ENCODE peak calls at places on chromosome 6, in seven cellular contexts. One of them, this sample, is unnamed.

GRCh38 chr6:52726741-52727535 is 36.3 kb downstream of the GSTA2 start:
- DNase-seq in NCI-H460: no peak
- DNase-seq in A673: no peak
- DNase-seq in iPS-NIHi11: no peak
- DNase-seq in stimulated activated CD4-positive, alpha-beta T cell treated with anti-CD3 and anti-CD28 coated beads, Interleukin-15, amount 100 ng/mL, for 24 hours: no peak
- DNase-seq in ELR: no peak
- DNase-seq in GM10248: no peak
- DNase-seq in this sample: no peak

GRCh38 chr6:37068523-37069270 is 63.2 kb downstream of the FGD2 start:
- DNase-seq in NCI-H460: no peak
- DNase-seq in A673: no peak
- DNase-seq in iPS-NIHi11: no peak
- DNase-seq in stimulated activated CD4-positive, alpha-beta T cell treated with anti-CD3 and anti-CD28 coated beads, Interleukin-15, amount 100 ng/mL, for 24 hours: no peak
- DNase-seq in ELR: no peak
- DNase-seq in GM10248: peak
- DNase-seq in this sample: no peak

GRCh38 chr6:14224359-14225103 is 107.0 kb downstream of the CD83 start:
- DNase-seq in NCI-H460: no peak
- DNase-seq in A673: no peak
- DNase-seq in iPS-NIHi11: no peak
- DNase-seq in stimulated activated CD4-positive, alpha-beta T cell treated with anti-CD3 and anti-CD28 coated beads, Interleukin-15, amount 100 ng/mL, for 24 hours: no peak
- DNase-seq in ELR: no peak
- DNase-seq in GM10248: peak
- DNase-seq in this sample: no peak

GRCh38 chr6:15544321-15544900 is 118.4 kb downstream of the DTNBP1 start:
- DNase-seq in NCI-H460: no peak
- DNase-seq in A673: no peak
- DNase-seq in iPS-NIHi11: no peak
- DNase-seq in stimulated activated CD4-positive, alpha-beta T cell treated with anti-CD3 and anti-CD28 coated beads, Interleukin-15, amount 100 ng/mL, for 24 hours: no peak
- DNase-seq in ELR: no peak
- DNase-seq in GM10248: no peak
- DNase-seq in this sample: no peak

GRCh38 chr6:137728386-137729349 is 138.4 kb upstream of the TNFAIP3 start:
- DNase-seq in NCI-H460: no peak
- DNase-seq in A673: no peak
- DNase-seq in iPS-NIHi11: no peak
- DNase-seq in stimulated activated CD4-positive, alpha-beta T cell treated with anti-CD3 and anti-CD28 coated beads, Interleukin-15, amount 100 ng/mL, for 24 hours: no peak
- DNase-seq in ELR: peak
- DNase-seq in GM10248: no peak
- DNase-seq in this sample: no peak

GRCh38 chr6:142331075-142331551 is 29.3 kb downstream of the ADGRG6 start:
- DNase-seq in NCI-H460: no peak
- DNase-seq in A673: no peak
- DNase-seq in iPS-NIHi11: no peak
- DNase-seq in stimulated activated CD4-positive, alpha-beta T cell treated with anti-CD3 and anti-CD28 coated beads, Interleukin-15, amount 100 ng/mL, for 24 hours: peak
- DNase-seq in ELR: peak
- DNase-seq in GM10248: no peak
- DNase-seq in this sample: no peak

GRCh38 chr6:169429001-169429400 is 175.4 kb upstream of the THBS2 start:
- DNase-seq in NCI-H460: no peak
- DNase-seq in A673: no peak
- DNase-seq in iPS-NIHi11: no peak
- DNase-seq in stimulated activated CD4-positive, alpha-beta T cell treated with anti-CD3 and anti-CD28 coated beads, Interleukin-15, amount 100 ng/mL, for 24 hours: no peak
- DNase-seq in ELR: no peak
- DNase-seq in GM10248: no peak
- DNase-seq in this sample: no peak

GRCh38 chr6:96814581-96814980 is 22.7 kb downstream of the GPR63 start:
- DNase-seq in NCI-H460: no peak
- DNase-seq in A673: no peak
- DNase-seq in iPS-NIHi11: no peak
- DNase-seq in stimulated activated CD4-positive, alpha-beta T cell treated with anti-CD3 and anti-CD28 coated beads, Interleukin-15, amount 100 ng/mL, for 24 hours: no peak
- DNase-seq in ELR: no peak
- DNase-seq in GM10248: no peak
- DNase-seq in this sample: no peak

GRCh38 chr6:142301421-142302391 is at the start of gene ADGRG6:
- DNase-seq in NCI-H460: no peak
- DNase-seq in A673: peak
- DNase-seq in iPS-NIHi11: peak
- DNase-seq in stimulated activated CD4-positive, alpha-beta T cell treated with anti-CD3 and anti-CD28 coated beads, Interleukin-15, amount 100 ng/mL, for 24 hours: peak
- DNase-seq in ELR: peak
- DNase-seq in GM10248: peak
- DNase-seq in this sample: no peak

GRCh38 chr6:133888931-133889556 is at the start of gene TCF21:
- DNase-seq in NCI-H460: no peak
- DNase-seq in A673: no peak
- DNase-seq in iPS-NIHi11: peak
- DNase-seq in stimulated activated CD4-positive, alpha-beta T cell treated with anti-CD3 and anti-CD28 coated beads, Interleukin-15, amount 100 ng/mL, for 24 hours: no peak
- DNase-seq in ELR: peak
- DNase-seq in GM10248: no peak
- DNase-seq in this sample: no peak

GRCh38 chr6:4607026-4607704 is 169.0 kb upstream of the CDYL start:
- DNase-seq in NCI-H460: no peak
- DNase-seq in A673: no peak
- DNase-seq in iPS-NIHi11: peak
- DNase-seq in stimulated activated CD4-positive, alpha-beta T cell treated with anti-CD3 and anti-CD28 coated beads, Interleukin-15, amount 100 ng/mL, for 24 hours: no peak
- DNase-seq in ELR: peak
- DNase-seq in GM10248: no peak
- DNase-seq in this sample: no peak

GRCh38 chr6:11606287-11606686 is 68.7 kb downstream of the TMEM170B start:
- DNase-seq in NCI-H460: no peak
- DNase-seq in A673: no peak
- DNase-seq in iPS-NIHi11: no peak
- DNase-seq in stimulated activated CD4-positive, alpha-beta T cell treated with anti-CD3 and anti-CD28 coated beads, Interleukin-15, amount 100 ng/mL, for 24 hours: no peak
- DNase-seq in ELR: no peak
- DNase-seq in GM10248: no peak
- DNase-seq in this sample: no peak

GRCh38 chr6:45666844-45667243 is 289.1 kb upstream of the SUPT3H start:
- DNase-seq in NCI-H460: no peak
- DNase-seq in A673: no peak
- DNase-seq in iPS-NIHi11: no peak
- DNase-seq in stimulated activated CD4-positive, alpha-beta T cell treated with anti-CD3 and anti-CD28 coated beads, Interleukin-15, amount 100 ng/mL, for 24 hours: no peak
- DNase-seq in ELR: peak
- DNase-seq in GM10248: no peak
- DNase-seq in this sample: no peak

GRCh38 chr6:43962458-43962857 is 164.8 kb downstream of the MRPL14 start:
- DNase-seq in NCI-H460: no peak
- DNase-seq in A673: no peak
- DNase-seq in iPS-NIHi11: no peak
- DNase-seq in stimulated activated CD4-positive, alpha-beta T cell treated with anti-CD3 and anti-CD28 coated beads, Interleukin-15, amount 100 ng/mL, for 24 hours: no peak
- DNase-seq in ELR: peak
- DNase-seq in GM10248: no peak
- DNase-seq in this sample: no peak

GRCh38 chr6:7184502-7184901 is 76.7 kb downstream of the RREB1 start:
- DNase-seq in NCI-H460: no peak
- DNase-seq in A673: no peak
- DNase-seq in iPS-NIHi11: no peak
- DNase-seq in stimulated activated CD4-positive, alpha-beta T cell treated with anti-CD3 and anti-CD28 coated beads, Interleukin-15, amount 100 ng/mL, for 24 hours: no peak
- DNase-seq in ELR: peak
- DNase-seq in GM10248: no peak
- DNase-seq in this sample: no peak

GRCh38 chr6:29763491-29764289 is 40.5 kb downstream of the HLA-F start:
- DNase-seq in NCI-H460: peak
- DNase-seq in A673: no peak
- DNase-seq in iPS-NIHi11: no peak
- DNase-seq in stimulated activated CD4-positive, alpha-beta T cell treated with anti-CD3 and anti-CD28 coated beads, Interleukin-15, amount 100 ng/mL, for 24 hours: peak
- DNase-seq in ELR: peak
- DNase-seq in GM10248: peak
- DNase-seq in this sample: no peak

GRCh38 chr6:143223895-143224294 is 163.2 kb downstream of the AIG1 start:
- DNase-seq in NCI-H460: no peak
- DNase-seq in A673: no peak
- DNase-seq in iPS-NIHi11: peak
- DNase-seq in stimulated activated CD4-positive, alpha-beta T cell treated with anti-CD3 and anti-CD28 coated beads, Interleukin-15, amount 100 ng/mL, for 24 hours: no peak
- DNase-seq in ELR: peak
- DNase-seq in GM10248: no peak
- DNase-seq in this sample: no peak

GRCh38 chr6:158536891-158537798 is 22.7 kb upstream of the TMEM181 start:
- DNase-seq in NCI-H460: no peak
- DNase-seq in A673: peak
- DNase-seq in iPS-NIHi11: peak
- DNase-seq in stimulated activated CD4-positive, alpha-beta T cell treated with anti-CD3 and anti-CD28 coated beads, Interleukin-15, amount 100 ng/mL, for 24 hours: peak
- DNase-seq in ELR: peak
- DNase-seq in GM10248: no peak
- DNase-seq in this sample: peak

GRCh38 chr6:40588480-40588879 is 1.3 kb upstream of the LRFN2 start:
- DNase-seq in NCI-H460: no peak
- DNase-seq in A673: no peak
- DNase-seq in iPS-NIHi11: no peak
- DNase-seq in stimulated activated CD4-positive, alpha-beta T cell treated with anti-CD3 and anti-CD28 coated beads, Interleukin-15, amount 100 ng/mL, for 24 hours: no peak
- DNase-seq in ELR: no peak
- DNase-seq in GM10248: no peak
- DNase-seq in this sample: no peak

GRCh38 chr6:14924126-14925024 is 321.5 kb upstream of the JARID2 start:
- DNase-seq in NCI-H460: no peak
- DNase-seq in A673: no peak
- DNase-seq in iPS-NIHi11: peak
- DNase-seq in stimulated activated CD4-positive, alpha-beta T cell treated with anti-CD3 and anti-CD28 coated beads, Interleukin-15, amount 100 ng/mL, for 24 hours: no peak
- DNase-seq in ELR: no peak
- DNase-seq in GM10248: no peak
- DNase-seq in this sample: no peak

GRCh38 chr6:13653296-13653695 is 38.2 kb downstream of the NOL7 start:
- DNase-seq in NCI-H460: no peak
- DNase-seq in A673: no peak
- DNase-seq in iPS-NIHi11: no peak
- DNase-seq in stimulated activated CD4-positive, alpha-beta T cell treated with anti-CD3 and anti-CD28 coated beads, Interleukin-15, amount 100 ng/mL, for 24 hours: no peak
- DNase-seq in ELR: peak
- DNase-seq in GM10248: no peak
- DNase-seq in this sample: no peak

GRCh38 chr6:135675026-135675425 is 176.5 kb upstream of the PDE7B start:
- DNase-seq in NCI-H460: no peak
- DNase-seq in A673: no peak
- DNase-seq in iPS-NIHi11: no peak
- DNase-seq in stimulated activated CD4-positive, alpha-beta T cell treated with anti-CD3 and anti-CD28 coated beads, Interleukin-15, amount 100 ng/mL, for 24 hours: no peak
- DNase-seq in ELR: no peak
- DNase-seq in GM10248: no peak
- DNase-seq in this sample: no peak

GRCh38 chr6:169380493-169380892 is 126.8 kb upstream of the THBS2 start:
- DNase-seq in NCI-H460: no peak
- DNase-seq in A673: no peak
- DNase-seq in iPS-NIHi11: no peak
- DNase-seq in stimulated activated CD4-positive, alpha-beta T cell treated with anti-CD3 and anti-CD28 coated beads, Interleukin-15, amount 100 ng/mL, for 24 hours: no peak
- DNase-seq in ELR: no peak
- DNase-seq in GM10248: no peak
- DNase-seq in this sample: no peak

GRCh38 chr6:154197176-154197850 is 158.3 kb downstream of the OPRM1 start:
- DNase-seq in NCI-H460: no peak
- DNase-seq in A673: no peak
- DNase-seq in iPS-NIHi11: no peak
- DNase-seq in stimulated activated CD4-positive, alpha-beta T cell treated with anti-CD3 and anti-CD28 coated beads, Interleukin-15, amount 100 ng/mL, for 24 hours: no peak
- DNase-seq in ELR: peak
- DNase-seq in GM10248: no peak
- DNase-seq in this sample: no peak

GRCh38 chr6:30964075-30964474 is 19.4 kb upstream of the MUC21 start:
- DNase-seq in NCI-H460: no peak
- DNase-seq in A673: no peak
- DNase-seq in iPS-NIHi11: no peak
- DNase-seq in stimulated activated CD4-positive, alpha-beta T cell treated with anti-CD3 and anti-CD28 coated beads, Interleukin-15, amount 100 ng/mL, for 24 hours: peak
- DNase-seq in ELR: no peak
- DNase-seq in GM10248: no peak
- DNase-seq in this sample: no peak

GRCh38 chr6:111631930-111632460 is 26.3 kb upstream of the TRAF3IP2 start:
- DNase-seq in NCI-H460: no peak
- DNase-seq in A673: peak
- DNase-seq in iPS-NIHi11: peak
- DNase-seq in stimulated activated CD4-positive, alpha-beta T cell treated with anti-CD3 and anti-CD28 coated beads, Interleukin-15, amount 100 ng/mL, for 24 hours: no peak
- DNase-seq in ELR: no peak
- DNase-seq in GM10248: no peak
- DNase-seq in this sample: no peak

GRCh38 chr6:144360401-144360800 is 75.3 kb downstream of the UTRN start:
- DNase-seq in NCI-H460: no peak
- DNase-seq in A673: no peak
- DNase-seq in iPS-NIHi11: no peak
- DNase-seq in stimulated activated CD4-positive, alpha-beta T cell treated with anti-CD3 and anti-CD28 coated beads, Interleukin-15, amount 100 ng/mL, for 24 hours: no peak
- DNase-seq in ELR: peak
- DNase-seq in GM10248: no peak
- DNase-seq in this sample: no peak

GRCh38 chr6:50922579-50923525 is 104.2 kb downstream of the TFAP2B start:
- DNase-seq in NCI-H460: no peak
- DNase-seq in A673: no peak
- DNase-seq in iPS-NIHi11: no peak
- DNase-seq in stimulated activated CD4-positive, alpha-beta T cell treated with anti-CD3 and anti-CD28 coated beads, Interleukin-15, amount 100 ng/mL, for 24 hours: no peak
- DNase-seq in ELR: no peak
- DNase-seq in GM10248: no peak
- DNase-seq in this sample: no peak

GRCh38 chr6:18362058-18362561 is 25.0 kb upstream of the RNF144B start:
- DNase-seq in NCI-H460: no peak
- DNase-seq in A673: no peak
- DNase-seq in iPS-NIHi11: no peak
- DNase-seq in stimulated activated CD4-positive, alpha-beta T cell treated with anti-CD3 and anti-CD28 coated beads, Interleukin-15, amount 100 ng/mL, for 24 hours: no peak
- DNase-seq in ELR: peak
- DNase-seq in GM10248: no peak
- DNase-seq in this sample: no peak

GRCh38 chr6:125201961-125202729 is 48.6 kb downstream of the TPD52L1 start:
- DNase-seq in NCI-H460: peak
- DNase-seq in A673: peak
- DNase-seq in iPS-NIHi11: peak
- DNase-seq in stimulated activated CD4-positive, alpha-beta T cell treated with anti-CD3 and anti-CD28 coated beads, Interleukin-15, amount 100 ng/mL, for 24 hours: no peak
- DNase-seq in ELR: peak
- DNase-seq in GM10248: no peak
- DNase-seq in this sample: no peak

GRCh38 chr6:72974276-72974675 is 251.0 kb downstream of the KHDC1L start:
- DNase-seq in NCI-H460: no peak
- DNase-seq in A673: no peak
- DNase-seq in iPS-NIHi11: no peak
- DNase-seq in stimulated activated CD4-positive, alpha-beta T cell treated with anti-CD3 and anti-CD28 coated beads, Interleukin-15, amount 100 ng/mL, for 24 hours: no peak
- DNase-seq in ELR: no peak
- DNase-seq in GM10248: no peak
- DNase-seq in this sample: no peak

GRCh38 chr6:44473870-44474631 is 86.5 kb downstream of the CDC5L start:
- DNase-seq in NCI-H460: no peak
- DNase-seq in A673: no peak
- DNase-seq in iPS-NIHi11: no peak
- DNase-seq in stimulated activated CD4-positive, alpha-beta T cell treated with anti-CD3 and anti-CD28 coated beads, Interleukin-15, amount 100 ng/mL, for 24 hours: no peak
- DNase-seq in ELR: no peak
- DNase-seq in GM10248: no peak
- DNase-seq in this sample: no peak

GRCh38 chr6:100577425-100577824 is 112.7 kb upstream of the SIM1 start:
- DNase-seq in NCI-H460: no peak
- DNase-seq in A673: no peak
- DNase-seq in iPS-NIHi11: no peak
- DNase-seq in stimulated activated CD4-positive, alpha-beta T cell treated with anti-CD3 and anti-CD28 coated beads, Interleukin-15, amount 100 ng/mL, for 24 hours: no peak
- DNase-seq in ELR: no peak
- DNase-seq in GM10248: no peak
- DNase-seq in this sample: no peak

GRCh38 chr6:49668083-49668511 is 31.5 kb upstream of the RHAG start:
- DNase-seq in NCI-H460: no peak
- DNase-seq in A673: no peak
- DNase-seq in iPS-NIHi11: peak
- DNase-seq in stimulated activated CD4-positive, alpha-beta T cell treated with anti-CD3 and anti-CD28 coated beads, Interleukin-15, amount 100 ng/mL, for 24 hours: no peak
- DNase-seq in ELR: no peak
- DNase-seq in GM10248: no peak
- DNase-seq in this sample: no peak

GRCh38 chr6:125858427-125859320 is 67.9 kb downstream of the NCOA7 start:
- DNase-seq in NCI-H460: peak
- DNase-seq in A673: peak
- DNase-seq in iPS-NIHi11: peak
- DNase-seq in stimulated activated CD4-positive, alpha-beta T cell treated with anti-CD3 and anti-CD28 coated beads, Interleukin-15, amount 100 ng/mL, for 24 hours: peak
- DNase-seq in ELR: peak
- DNase-seq in GM10248: peak
- DNase-seq in this sample: peak

GRCh38 chr6:125546827-125547226 is 202.6 kb upstream of the HEY2 start:
- DNase-seq in NCI-H460: no peak
- DNase-seq in A673: peak
- DNase-seq in iPS-NIHi11: no peak
- DNase-seq in stimulated activated CD4-positive, alpha-beta T cell treated with anti-CD3 and anti-CD28 coated beads, Interleukin-15, amount 100 ng/mL, for 24 hours: no peak
- DNase-seq in ELR: peak
- DNase-seq in GM10248: no peak
- DNase-seq in this sample: no peak